ENCODE peak calls at places on chromosomes 2 and 18, in five cellular contexts. C is AG10803; K is DMS 273 treated with DMSO at 0.1 percent for 48 hours; Q is activated CD4-positive, alpha-beta T cell treated with anti-CD3 and anti-CD28 coated beads for 36 hours; J is EL. B is an unnamed sample.

GRCh38 chr18:58567453-58568196 is 61.3 kb downstream of the ALPK2 start:
- DNase-seq in C (peak), Q (no peak), K (no peak), J (peak), B (no peak)

GRCh38 chr2:235220331-235220730 is 268.5 kb downstream of the SH3BP4 start:
- DNase-seq in K (no peak), Q (no peak), C (no peak), J (no peak), B (no peak)

GRCh38 chr2:217430916-217431576 is 571.2 kb upstream of the TNP1 start:
- DNase-seq in Q (no peak), J (peak), C (peak), K (no peak), B (no peak)

GRCh38 chr2:211985393-211985792 is 553.2 kb downstream of the ERBB4 start:
- DNase-seq in C (no peak), J (no peak), Q (no peak), K (no peak), B (no peak)

GRCh38 chr2:23478933-23479683 is 94.1 kb downstream of the KLHL29 start:
- DNase-seq in C (no peak), J (no peak), K (no peak), Q (no peak), B (no peak)

GRCh38 chr2:162184362-162184761 is 32.3 kb upstream of the GCG start:
- DNase-seq in K (peak), J (no peak), Q (no peak), C (no peak), B (no peak)

GRCh38 chr2:88019985-88020384 is 3.6 kb upstream of the RNU2-63P start:
- DNase-seq in C (no peak), K (no peak), Q (no peak), J (no peak), B (no peak)

GRCh38 chr2:165646321-165646801 is 147.7 kb downstream of the GALNT3 start:
- DNase-seq in C (peak), K (peak), J (peak), Q (no peak), B (no peak)

GRCh38 chr2:239609583-239610310 is 208.9 kb upstream of the HDAC4 start:
- DNase-seq in C (no peak), K (no peak), Q (no peak), J (no peak), B (peak)

GRCh38 chr18:212780-213179 is 54.4 kb downstream of the USP14 start:
- DNase-seq in Q (no peak), K (no peak), J (no peak), C (no peak), B (no peak)

GRCh38 chr2:214286011-214286410 is 124.8 kb upstream of the VWC2L start:
- DNase-seq in Q (no peak), J (no peak), K (no peak), C (no peak), B (no peak)

GRCh38 chr2:241768850-241769249 is 7.8 kb upstream of the GAL3ST2 start:
- DNase-seq in C (no peak), Q (no peak), J (no peak), K (no peak), B (no peak)

GRCh38 chr18:22609642-22610041 is 191.9 kb upstream of the CTAGE1 start:
- DNase-seq in C (peak), Q (no peak), J (peak), K (no peak), B (no peak)

GRCh38 chr2:204687776-204688175 is 142.5 kb downstream of the PARD3B start:
- DNase-seq in Q (no peak), J (no peak), K (no peak), C (peak), B (no peak)

GRCh38 chr2:160156665-160157064 is 43.4 kb downstream of the ITGB6 start:
- DNase-seq in Q (no peak), C (peak), J (peak), K (no peak), B (no peak)

GRCh38 chr2:123532126-123532525 is 493.0 kb upstream of the CNTNAP5 start:
- DNase-seq in Q (no peak), K (no peak), C (no peak), J (no peak), B (no peak)

GRCh38 chr2:5938566-5938896 is 246.3 kb downstream of the SOX11 start:
- DNase-seq in K (no peak), Q (no peak), C (no peak), J (no peak), B (no peak)

GRCh38 chr2:54047658-54048057 is 67.8 kb upstream of the ACYP2 start:
- DNase-seq in C (no peak), J (no peak), K (no peak), Q (no peak), B (no peak)

GRCh38 chr2:44843086-44843485 is 98.4 kb upstream of the SIX3 start:
- DNase-seq in K (no peak), Q (no peak), C (no peak), J (no peak), B (no peak)

GRCh38 chr18:77071711-77072292 is 60.8 kb downstream of the MBP start:
- DNase-seq in K (no peak), C (peak), Q (peak), J (peak), B (peak)

GRCh38 chr2:128438091-128438490 is 119.4 kb upstream of the HS6ST1 start:
- DNase-seq in J (no peak), K (no peak), C (no peak), Q (no peak), B (no peak)

GRCh38 chr18:54950221-54950620 is 9.0 kb downstream of the CCDC68 start:
- DNase-seq in C (no peak), Q (peak), K (no peak), J (no peak), B (no peak)

GRCh38 chr2:2101924-2102323 is 229.2 kb downstream of the MYT1L start:
- DNase-seq in K (no peak), J (no peak), Q (no peak), C (no peak), B (no peak)

GRCh38 chr2:154484338-154485099 is 214.0 kb upstream of the KCNJ3 start:
- DNase-seq in J (no peak), Q (no peak), C (no peak), K (no peak), B (no peak)

GRCh38 chr18:55109818-55110414 is 150.7 kb upstream of the CCDC68 start:
- DNase-seq in C (no peak), Q (no peak), J (no peak), K (no peak), B (no peak)

GRCh38 chr18:36592282-36592681 is 236.5 kb downstream of the TPGS2 start:
- DNase-seq in K (no peak), C (no peak), Q (no peak), J (no peak), B (no peak)

GRCh38 chr18:22398464-22398863 is 19.3 kb downstream of the CTAGE1 start:
- DNase-seq in K (no peak), C (no peak), J (no peak), Q (no peak), B (no peak)

GRCh38 chr18:36942264-36942663 is 113.3 kb downstream of the KIAA1328 start:
- DNase-seq in Q (peak), C (peak), K (peak), J (peak), B (no peak)

GRCh38 chr18:24558403-24558802 is 98.0 kb downstream of the HRH4 start:
- DNase-seq in K (no peak), J (no peak), Q (no peak), C (no peak), B (no peak)

GRCh38 chr2:28422903-28423741 is 30.5 kb downstream of the FOSL2 start:
- DNase-seq in Q (no peak), C (no peak), J (peak), K (no peak), B (peak)

GRCh38 chr2:110854355-110855081 is 122.1 kb downstream of the ACOXL start:
- DNase-seq in C (no peak), K (no peak), J (peak), Q (peak), B (no peak)

B was measured in activated CD8-positive, alpha-beta T cell treated with anti-CD3 and anti-CD28 coated beads for 36 hours.